ENCODE peak calls at places on chromosomes 1 and 21, in five cellular contexts. One of them, this sample, is unnamed.

GRCh38 chr21:38784458-38785266 is 21.1 kb upstream of the ETS2 start:
- DNase-seq in left lobe of liver: no peak
- DNase-seq in left ventricle myocardium superior: no peak
- DNase-seq in pancreas: no peak
- DNase-seq in stimulated activated CD8-positive, alpha-beta memory T cell treated with anti-CD3 and anti-CD28 coated beads, Interleukin-4, amount 100 ng/mL, for 1 hour: no peak
- DNase-seq in this sample: no peak

GRCh38 chr1:89472886-89473285 is 51.7 kb upstream of the LRRC8B start:
- DNase-seq in left ventricle myocardium superior: no peak
- DNase-seq in stimulated activated CD8-positive, alpha-beta memory T cell treated with anti-CD3 and anti-CD28 coated beads, Interleukin-4, amount 100 ng/mL, for 1 hour: no peak
- DNase-seq in left lobe of liver: no peak
- DNase-seq in pancreas: no peak
- DNase-seq in this sample: no peak

GRCh38 chr21:37527716-37528115 is 161.1 kb downstream of the DYRK1A start:
- DNase-seq in left lobe of liver: no peak
- DNase-seq in stimulated activated CD8-positive, alpha-beta memory T cell treated with anti-CD3 and anti-CD28 coated beads, Interleukin-4, amount 100 ng/mL, for 1 hour: no peak
- DNase-seq in left ventricle myocardium superior: no peak
- DNase-seq in pancreas: no peak
- DNase-seq in this sample: no peak

GRCh38 chr1:104593418-104594187 is 843.9 kb downstream of the AMY1C start:
- DNase-seq in left lobe of liver: no peak
- DNase-seq in pancreas: no peak
- DNase-seq in left ventricle myocardium superior: no peak
- DNase-seq in stimulated activated CD8-positive, alpha-beta memory T cell treated with anti-CD3 and anti-CD28 coated beads, Interleukin-4, amount 100 ng/mL, for 1 hour: no peak
- DNase-seq in this sample: no peak

GRCh38 chr21:42696026-42696380 is 42.6 kb downstream of the PDE9A start:
- DNase-seq in stimulated activated CD8-positive, alpha-beta memory T cell treated with anti-CD3 and anti-CD28 coated beads, Interleukin-4, amount 100 ng/mL, for 1 hour: no peak
- DNase-seq in left ventricle myocardium superior: no peak
- DNase-seq in left lobe of liver: no peak
- DNase-seq in pancreas: no peak
- DNase-seq in this sample: no peak

GRCh38 chr21:25660233-25660632 is 21.2 kb downstream of the JAM2 start:
- DNase-seq in left lobe of liver: no peak
- DNase-seq in stimulated activated CD8-positive, alpha-beta memory T cell treated with anti-CD3 and anti-CD28 coated beads, Interleukin-4, amount 100 ng/mL, for 1 hour: no peak
- DNase-seq in left ventricle myocardium superior: no peak
- DNase-seq in pancreas: no peak
- DNase-seq in this sample: no peak

GRCh38 chr1:160161965-160162705 is 10.7 kb downstream of the ATP1A4 start:
- DNase-seq in left lobe of liver: no peak
- DNase-seq in pancreas: no peak
- DNase-seq in left ventricle myocardium superior: no peak
- DNase-seq in stimulated activated CD8-positive, alpha-beta memory T cell treated with anti-CD3 and anti-CD28 coated beads, Interleukin-4, amount 100 ng/mL, for 1 hour: no peak
- DNase-seq in this sample: no peak

GRCh38 chr1:93531193-93531592 is 83.3 kb downstream of the FNBP1L start:
- DNase-seq in left ventricle myocardium superior: no peak
- DNase-seq in stimulated activated CD8-positive, alpha-beta memory T cell treated with anti-CD3 and anti-CD28 coated beads, Interleukin-4, amount 100 ng/mL, for 1 hour: no peak
- DNase-seq in pancreas: no peak
- DNase-seq in left lobe of liver: no peak
- DNase-seq in this sample: no peak

GRCh38 chr21:41678944-41679343 is 87.9 kb downstream of the RIPK4 start:
- DNase-seq in pancreas: peak
- DNase-seq in left lobe of liver: peak
- DNase-seq in left ventricle myocardium superior: peak
- DNase-seq in stimulated activated CD8-positive, alpha-beta memory T cell treated with anti-CD3 and anti-CD28 coated beads, Interleukin-4, amount 100 ng/mL, for 1 hour: no peak
- DNase-seq in this sample: peak

GRCh38 chr1:2625311-2625710 is 7.5 kb downstream of the MMEL1 start:
- DNase-seq in left ventricle myocardium superior: peak
- DNase-seq in stimulated activated CD8-positive, alpha-beta memory T cell treated with anti-CD3 and anti-CD28 coated beads, Interleukin-4, amount 100 ng/mL, for 1 hour: no peak
- DNase-seq in pancreas: no peak
- DNase-seq in left lobe of liver: no peak
- DNase-seq in this sample: no peak

GRCh38 chr1:147890177-147890790 is 12.3 kb upstream of the GJA8 start:
- DNase-seq in left lobe of liver: no peak
- DNase-seq in stimulated activated CD8-positive, alpha-beta memory T cell treated with anti-CD3 and anti-CD28 coated beads, Interleukin-4, amount 100 ng/mL, for 1 hour: peak
- DNase-seq in left ventricle myocardium superior: peak
- DNase-seq in pancreas: peak
- DNase-seq in this sample: no peak

GRCh38 chr21:45590246-45590725 is 48.0 kb upstream of the SLC19A1 start:
- DNase-seq in left ventricle myocardium superior: peak
- DNase-seq in left lobe of liver: peak
- DNase-seq in pancreas: peak
- DNase-seq in stimulated activated CD8-positive, alpha-beta memory T cell treated with anti-CD3 and anti-CD28 coated beads, Interleukin-4, amount 100 ng/mL, for 1 hour: peak
- DNase-seq in this sample: peak

GRCh38 chr1:9294910-9295636 is 2.4 kb downstream of the SPSB1 start:
- DNase-seq in pancreas: no peak
- DNase-seq in left ventricle myocardium superior: peak
- DNase-seq in stimulated activated CD8-positive, alpha-beta memory T cell treated with anti-CD3 and anti-CD28 coated beads, Interleukin-4, amount 100 ng/mL, for 1 hour: no peak
- DNase-seq in left lobe of liver: no peak
- DNase-seq in this sample: no peak

GRCh38 chr1:30049748-30050147 is 673.6 kb downstream of the MATN1 start:
- DNase-seq in left lobe of liver: peak
- DNase-seq in pancreas: no peak
- DNase-seq in stimulated activated CD8-positive, alpha-beta memory T cell treated with anti-CD3 and anti-CD28 coated beads, Interleukin-4, amount 100 ng/mL, for 1 hour: no peak
- DNase-seq in left ventricle myocardium superior: no peak
- DNase-seq in this sample: no peak

GRCh38 chr1:19758227-19758830 is 41.4 kb downstream of the TMCO4 start:
- DNase-seq in pancreas: no peak
- DNase-seq in stimulated activated CD8-positive, alpha-beta memory T cell treated with anti-CD3 and anti-CD28 coated beads, Interleukin-4, amount 100 ng/mL, for 1 hour: no peak
- DNase-seq in left ventricle myocardium superior: no peak
- DNase-seq in left lobe of liver: no peak
- DNase-seq in this sample: no peak

GRCh38 chr1:30751830-30752650 is 5.5 kb downstream of the LAPTM5 start:
- DNase-seq in left ventricle myocardium superior: no peak
- DNase-seq in pancreas: no peak
- DNase-seq in stimulated activated CD8-positive, alpha-beta memory T cell treated with anti-CD3 and anti-CD28 coated beads, Interleukin-4, amount 100 ng/mL, for 1 hour: no peak
- DNase-seq in left lobe of liver: no peak
- DNase-seq in this sample: no peak

GRCh38 chr1:193542668-193543067 is 356.3 kb upstream of the B3GALT2 start:
- DNase-seq in pancreas: no peak
- DNase-seq in left ventricle myocardium superior: no peak
- DNase-seq in stimulated activated CD8-positive, alpha-beta memory T cell treated with anti-CD3 and anti-CD28 coated beads, Interleukin-4, amount 100 ng/mL, for 1 hour: no peak
- DNase-seq in left lobe of liver: no peak
- DNase-seq in this sample: no peak

GRCh38 chr1:93463960-93464359 is 16.0 kb downstream of the FNBP1L start:
- DNase-seq in left lobe of liver: no peak
- DNase-seq in stimulated activated CD8-positive, alpha-beta memory T cell treated with anti-CD3 and anti-CD28 coated beads, Interleukin-4, amount 100 ng/mL, for 1 hour: no peak
- DNase-seq in left ventricle myocardium superior: no peak
- DNase-seq in pancreas: no peak
- DNase-seq in this sample: no peak

GRCh38 chr1:228842094-228842775 is 107.0 kb downstream of the RHOU start:
- DNase-seq in pancreas: peak
- DNase-seq in left ventricle myocardium superior: peak
- DNase-seq in left lobe of liver: no peak
- DNase-seq in stimulated activated CD8-positive, alpha-beta memory T cell treated with anti-CD3 and anti-CD28 coated beads, Interleukin-4, amount 100 ng/mL, for 1 hour: no peak
- DNase-seq in this sample: peak

GRCh38 chr21:38596264-38597042 is 98.2 kb upstream of the ERG start:
- DNase-seq in left ventricle myocardium superior: no peak
- DNase-seq in pancreas: no peak
- DNase-seq in left lobe of liver: no peak
- DNase-seq in stimulated activated CD8-positive, alpha-beta memory T cell treated with anti-CD3 and anti-CD28 coated beads, Interleukin-4, amount 100 ng/mL, for 1 hour: no peak
- DNase-seq in this sample: no peak

This sample was measured in CD14-positive monocyte.